ENCODE peak calls at places on chromosomes 7 and 10, in five cellular contexts. X is A172; T is sciatic nerve; L is stimulated activated CD4-positive, alpha-beta T cell treated with anti-CD3 and anti-CD28 coated beads, Interleukin-4, amount 100 ng/mL, for 1 hour; I is iris pigment epithelial cell. Y is an unnamed sample.

GRCh38 chr7:29177963-29178612 is 16.5 kb upstream of the CHN2 start:
- DNase-seq in X (peak), I (no peak), L (no peak), T (peak), Y (no peak)

GRCh38 chr7:39465055-39465929 is 100.9 kb upstream of the YAE1 start:
- DNase-seq in L (peak), T (peak), I (peak), X (peak), Y (peak)

GRCh38 chr10:22246680-22247391 is 29.0 kb upstream of the EBLN1 start:
- DNase-seq in X (peak), L (no peak), T (no peak), I (peak), Y (peak)

GRCh38 chr10:54372164-54372563 is 428.9 kb downstream of the PCDH15 start:
- DNase-seq in I (no peak), X (no peak), L (no peak), T (no peak), Y (no peak)

GRCh38 chr7:151426486-151426905 is 13.4 kb downstream of the CRYGN start:
- DNase-seq in L (no peak), T (peak), I (peak), X (peak), Y (peak)

GRCh38 chr7:84484502-84485079 is 290.0 kb upstream of the SEMA3A start:
- DNase-seq in L (no peak), T (no peak), X (peak), I (peak), Y (no peak)

GRCh38 chr7:130493275-130493868 is 1.5 kb downstream of the MEST start:
- DNase-seq in L (no peak), T (no peak), X (no peak), I (peak), Y (no peak)

GRCh38 chr7:38034062-38034907 is 113.8 kb downstream of the EPDR1 start:
- DNase-seq in X (no peak), L (no peak), T (no peak), I (no peak), Y (no peak)

GRCh38 chr10:63171926-63172325 is 38.8 kb downstream of the NRBF2 start:
- DNase-seq in T (no peak), L (no peak), X (no peak), I (no peak), Y (no peak)

GRCh38 chr7:136333636-136334035 is 356.5 kb upstream of the MTPN start:
- DNase-seq in I (no peak), T (no peak), X (no peak), L (no peak), Y (no peak)

GRCh38 chr10:111076682-111077661 is at the start of gene ADRA2A:
- DNase-seq in L (peak), T (peak), X (peak), I (peak), Y (peak)

GRCh38 chr7:47915066-47915976 is 32.9 kb downstream of the PKD1L1 start:
- DNase-seq in L (no peak), T (no peak), I (no peak), X (no peak), Y (no peak)

GRCh38 chr7:82430518-82431465 is 12.8 kb downstream of the CACNA2D1 start:
- DNase-seq in X (no peak), L (no peak), T (no peak), I (peak), Y (no peak)

GRCh38 chr7:158002486-158003080 is 585.0 kb downstream of the PTPRN2 start:
- DNase-seq in L (no peak), I (no peak), X (no peak), T (no peak), Y (no peak)

GRCh38 chr10:43452356-43452914 is 15.5 kb downstream of the ZNF487 start:
- DNase-seq in I (no peak), T (no peak), X (no peak), L (no peak), Y (no peak)

GRCh38 chr10:58813573-58813972 is 300.9 kb downstream of the BICC1 start:
- DNase-seq in L (no peak), X (no peak), I (no peak), T (no peak), Y (no peak)

GRCh38 chr7:95317546-95317945 is 6.8 kb downstream of the PON1 start:
- DNase-seq in L (no peak), I (no peak), T (no peak), X (no peak), Y (no peak)

GRCh38 chr7:12716722-12717121 is 29.3 kb downstream of the ARL4A start:
- DNase-seq in I (no peak), X (no peak), L (no peak), T (no peak), Y (no peak)

GRCh38 chr10:101095550-101096213 is 33.9 kb downstream of the KAZALD1 start:
- DNase-seq in X (peak), I (peak), L (peak), T (peak), Y (peak)

GRCh38 chr7:125147047-125147446 is 217.4 kb upstream of the POT1 start:
- DNase-seq in X (no peak), T (no peak), L (no peak), I (no peak), Y (no peak)

GRCh38 chr10:43208147-43209063 is 58.5 kb downstream of the RASGEF1A start:
- DNase-seq in L (peak), X (no peak), T (peak), I (no peak), Y (no peak)

GRCh38 chr10:9024210-9024609 is 969.7 kb downstream of the GATA3 start:
- DNase-seq in T (no peak), I (peak), L (no peak), X (no peak), Y (no peak)

GRCh38 chr7:2409745-2410414 is 6.5 kb downstream of the CHST12 start:
- DNase-seq in T (no peak), L (no peak), X (no peak), I (no peak), Y (no peak)

GRCh38 chr7:42812779-42813178 is 99.1 kb downstream of the C7orf25 start:
- DNase-seq in T (no peak), I (no peak), L (no peak), X (no peak), Y (no peak)

GRCh38 chr7:5646846-5647245 is 134.6 kb downstream of the RNF216 start:
- DNase-seq in L (no peak), I (peak), T (no peak), X (no peak), Y (no peak)

GRCh38 chr10:3538850-3539531 is 246.0 kb downstream of the KLF6 start:
- DNase-seq in T (peak), X (peak), I (peak), L (no peak), Y (peak)

GRCh38 chr10:126640391-126640790 is 30.1 kb downstream of the C10orf90 start:
- DNase-seq in T (no peak), L (no peak), I (peak), X (peak), Y (no peak)

GRCh38 chr7:139767561-139767982 is 10.2 kb downstream of the HIPK2 start:
- DNase-seq in T (no peak), I (peak), X (no peak), L (no peak), Y (no peak)

GRCh38 chr10:78924319-78925003 is 144.3 kb upstream of the ZMIZ1 start:
- DNase-seq in T (no peak), L (no peak), I (no peak), X (no peak), Y (no peak)

GRCh38 chr10:115963848-115964247 is 309.2 kb downstream of the GFRA1 start:
- DNase-seq in I (peak), T (no peak), L (no peak), X (peak), Y (peak)

GRCh38 chr10:36254191-36254590 is 612.1 kb upstream of the FZD8 start:
- DNase-seq in I (no peak), X (peak), T (peak), L (no peak), Y (no peak)

GRCh38 chr7:4709187-4709586 is 27.1 kb downstream of the FOXK1 start:
- DNase-seq in L (no peak), T (no peak), I (no peak), X (no peak), Y (no peak)

GRCh38 chr10:113616244-113617074 is 47.4 kb downstream of the NRAP start:
- DNase-seq in T (no peak), I (peak), X (no peak), L (no peak), Y (peak)

GRCh38 chr7:45568536-45569289 is 5.5 kb upstream of the ADCY1 start:
- DNase-seq in L (no peak), X (no peak), I (no peak), T (no peak), Y (no peak)

GRCh38 chr10:43963379-43963778 is 314.7 kb upstream of the ZNF32 start:
- DNase-seq in X (no peak), T (no peak), L (no peak), I (no peak), Y (no peak)

GRCh38 chr10:7671121-7671520 is 4.4 kb upstream of the ITIH5 start:
- DNase-seq in X (no peak), L (no peak), T (no peak), I (no peak), Y (no peak)

Y was measured in ACHN.